ENCODE peak calls at places on chromosome 20, in four cellular contexts. H is stimulated activated CD8-positive, alpha-beta memory T cell treated with anti-CD3 and anti-CD28 coated beads, Interleukin-7, amount 100 ng/mL, for 4 hours; Y is IMR-90; I is activated naive CD4-positive, alpha-beta T cell treated with anti-CD3 and anti-CD28 coated beads, Interleukin-2, amount 50 U/mL, for 72 hours. X is an unnamed sample.

GRCh38 chr20:10696650-10697049 is 22.9 kb upstream of the JAG1 start:
- DNase-seq in Y (no peak), I (peak; percentile 28), H (no peak), X (no peak)

GRCh38 chr20:11080776-11081406 is 407.1 kb upstream of the JAG1 start:
- DNase-seq in H (no peak), Y (peak; percentile 11), I (no peak), X (no peak)

GRCh38 chr20:17562804-17563305 is 7.0 kb upstream of the DSTN start:
- DNase-seq in H (no peak), I (no peak), Y (peak; percentile 62), X (no peak)

GRCh38 chr20:36919715-36920333 is 31.7 kb downstream of the SAMHD1 start:
- DNase-seq in H (no peak), I (peak; percentile 49), Y (peak; percentile 74), X (no peak)

GRCh38 chr20:13331536-13331935 is 110.5 kb downstream of the ISM1 start:
- DNase-seq in I (no peak), Y (no peak), H (no peak), X (no peak)

GRCh38 chr20:48912065-48912464 is 9.4 kb upstream of the ARFGEF2 start:
- DNase-seq in H (no peak), I (no peak), Y (no peak), X (no peak)

GRCh38 chr20:5528719-5529256 is 212.0 kb upstream of the PROKR2 start:
- DNase-seq in I (peak; percentile 61), H (peak; percentile 62), Y (peak; percentile 87), X (peak; percentile 39)

GRCh38 chr20:23446505-23446904 is 6.2 kb downstream of the CST11 start:
- DNase-seq in H (no peak), I (peak; percentile 33), Y (peak; percentile 21), X (no peak)